ENCODE peak calls at places on chromosome 5, in seven cellular contexts. O is stimulated activated CD8-positive, alpha-beta memory T cell treated with anti-CD3 and anti-CD28 coated beads, Interleukin-7, amount 100 ng/mL, for 1 hour; T is glutamatergic neuron; V is T-helper 17 cell; S is stimulated activated CD4-positive, alpha-beta T cell treated with anti-CD3 and anti-CD28 coated beads, Interleukin-2, amount 100 ng/mL, for 48 hours; G is mesenchymal stem cell; A is GDM1. N is an unnamed sample.

GRCh38 chr5:150022681-150023080 is 22.1 kb downstream of the HMGXB3 start:
- DNase-seq in O (no peak), T (no peak), V (no peak), S (no peak), G (no peak), A (no peak), N (no peak)

GRCh38 chr5:50559955-50560354 is 106.5 kb upstream of the PARP8 start:
- DNase-seq in O (no peak), T (no peak), V (no peak), S (no peak), G (no peak), A (no peak), N (no peak)

GRCh38 chr5:151454166-151454565 is 6.8 kb downstream of the SLC36A1 start:
- DNase-seq in O (no peak), T (no peak), V (no peak), S (no peak), G (no peak), A (no peak), N (no peak)

GRCh38 chr5:1937590-1937989 is 54.9 kb upstream of the IRX4 start:
- DNase-seq in O (no peak), T (no peak), V (no peak), S (no peak), G (no peak), A (no peak), N (no peak)

GRCh38 chr5:132493241-132493640 is 2.7 kb upstream of the IRF1 start:
- DNase-seq in O (no peak), T (no peak), V (peak; percentile 2), S (no peak), G (no peak), A (no peak), N (no peak)

GRCh38 chr5:76526950-76527349 is 96.3 kb downstream of the F2RL2 start:
- DNase-seq in O (no peak), T (no peak), V (no peak), S (no peak), G (no peak), A (no peak), N (no peak)

GRCh38 chr5:134125195-134126015 is 10.9 kb downstream of the TCF7 start:
- DNase-seq in O (no peak), T (no peak), V (no peak), S (no peak), G (no peak), A (no peak), N (no peak)

GRCh38 chr5:123520677-123521247 is 8.8 kb downstream of the CSNK1G3 start:
- DNase-seq in O (no peak), T (no peak), V (no peak), S (no peak), G (no peak), A (no peak), N (no peak)

GRCh38 chr5:148820778-148821395 is 5.5 kb upstream of the ADRB2 start:
- DNase-seq in O (no peak), T (peak; percentile 33), V (no peak), S (no peak), G (peak; percentile 51), A (no peak), N (no peak)

GRCh38 chr5:175682664-175683063 is 24.8 kb downstream of the HRH2 start:
- DNase-seq in O (no peak), T (no peak), V (no peak), S (no peak), G (no peak), A (no peak), N (no peak)

GRCh38 chr5:103424008-103424407 is 138.6 kb downstream of the NUDT12 start:
- DNase-seq in O (no peak), T (no peak), V (no peak), S (no peak), G (no peak), A (no peak), N (no peak)

GRCh38 chr5:79727722-79728355 is 38.2 kb downstream of the CMYA5 start:
- DNase-seq in O (no peak), T (no peak), V (no peak), S (no peak), G (no peak), A (no peak), N (peak; percentile 33)

GRCh38 chr5:137296213-137296702 is 202.9 kb downstream of the SPOCK1 start:
- DNase-seq in O (no peak), T (no peak), V (no peak), S (no peak), G (no peak), A (no peak), N (no peak)

GRCh38 chr5:113153512-113154097 is 177.0 kb downstream of the DCP2 start:
- DNase-seq in O (no peak), T (no peak), V (no peak), S (no peak), G (no peak), A (no peak), N (no peak)

GRCh38 chr5:179698935-179699639 is at the start of gene CANX:
- DNase-seq in O (no peak), T (no peak), V (no peak), S (no peak), G (no peak), A (no peak), N (no peak)

GRCh38 chr5:109196486-109196885 is 213.3 kb downstream of the PJA2 start:
- DNase-seq in O (no peak), T (no peak), V (no peak), S (no peak), G (peak; percentile 6), A (no peak), N (no peak)

GRCh38 chr5:90519081-90519480 is 10.3 kb downstream of the LYSMD3 start:
- DNase-seq in O (no peak), T (no peak), V (no peak), S (no peak), G (no peak), A (no peak), N (no peak)

GRCh38 chr5:138458353-138458752 is 6.9 kb upstream of the EGR1 start:
- DNase-seq in O (no peak), T (no peak), V (no peak), S (no peak), G (no peak), A (no peak), N (no peak)

GRCh38 chr5:16702964-16703363 is 86.2 kb upstream of the RETREG1 start:
- DNase-seq in O (no peak), T (no peak), V (no peak), S (no peak), G (no peak), A (no peak), N (no peak)

GRCh38 chr5:175247146-175247545 is 196.8 kb downstream of the DRD1 start:
- DNase-seq in O (no peak), T (no peak), V (no peak), S (no peak), G (peak; percentile 0), A (no peak), N (peak; percentile 82)

GRCh38 chr5:63959177-63959982 is 2.9 kb downstream of the HTR1A start:
- DNase-seq in O (no peak), T (peak; percentile 86), V (no peak), S (no peak), G (no peak), A (no peak), N (peak; percentile 23)

N was measured in foreskin keratinocyte.